ENCODE peak calls at places on chromosomes 6 and 20, in six cellular contexts. H, F, N, V, D and B are unnamed samples.

GRCh38 chr6:7086488-7086887 is 21.3 kb upstream of the RREB1 start:
- DNase-seq in H (peak), V (no peak), N (no peak), F (no peak), D (no peak), B (peak)

GRCh38 chr6:44201638-44202303 is 15.0 kb upstream of the MYMX start:
- DNase-seq in N (peak), V (no peak), D (no peak), H (no peak), F (no peak), B (no peak)

GRCh38 chr20:48767269-48767960 is 60.4 kb downstream of the PREX1 start:
- DNase-seq in N (no peak), D (no peak), H (no peak), V (no peak), F (no peak), B (no peak)

GRCh38 chr6:138538390-138539031 is 39.2 kb upstream of the NHSL1 start:
- DNase-seq in N (peak), D (no peak), F (no peak), H (no peak), V (no peak), B (no peak)

GRCh38 chr20:50371878-50372769 is 138.1 kb upstream of the PTPN1 start:
- DNase-seq in H (no peak), D (no peak), F (no peak), V (no peak), N (no peak), B (no peak)

GRCh38 chr6:118744261-118744941 is 93.0 kb upstream of the CEP85L start:
- DNase-seq in V (no peak), D (no peak), F (peak), N (no peak), H (no peak), B (no peak)

GRCh38 chr6:15457903-15458530 is 204.8 kb downstream of the DTNBP1 start:
- DNase-seq in H (no peak), V (peak), F (no peak), D (no peak), N (no peak), B (no peak)

GRCh38 chr6:118669561-118669960 is 18.2 kb upstream of the CEP85L start:
- DNase-seq in H (no peak), D (no peak), N (no peak), V (no peak), F (no peak), B (no peak)

GRCh38 chr6:74249658-74250057 is 553.7 kb downstream of the CD109 start:
- DNase-seq in H (no peak), D (no peak), V (no peak), N (no peak), F (peak), B (no peak)

GRCh38 chr6:52995913-52996685 is 1.0 kb upstream of the GSTA4 start:
- DNase-seq in N (peak), F (peak), H (peak), D (peak), V (peak), B (no peak)

GRCh38 chr20:56989516-56989915 is 276.9 kb downstream of the BMP7 start:
- DNase-seq in F (no peak), H (no peak), N (no peak), V (no peak), D (no peak), B (no peak)

GRCh38 chr6:41517473-41517872 is 28.7 kb upstream of the FOXP4 start:
- DNase-seq in V (no peak), D (no peak), N (no peak), H (no peak), F (no peak), B (no peak)

GRCh38 chr6:16057411-16057810 is 71.5 kb upstream of the MYLIP start:
- DNase-seq in N (no peak), F (no peak), D (no peak), H (no peak), V (no peak), B (no peak)

GRCh38 chr20:5041433-5041832 is 40.1 kb upstream of the SLC23A2 start:
- DNase-seq in F (no peak), V (peak), N (peak), D (peak), H (no peak), B (no peak)

GRCh38 chr6:121925024-121925423 is 474.4 kb upstream of the HSF2 start:
- DNase-seq in V (no peak), D (no peak), F (no peak), H (no peak), N (no peak), B (no peak)

GRCh38 chr6:16760536-16761468 is at the start of gene ATXN1:
- DNase-seq in N (peak), F (no peak), D (peak), H (peak), V (peak), B (peak)

GRCh38 chr6:4929319-4929718 is 74.5 kb downstream of the RPP40 start:
- DNase-seq in F (no peak), D (no peak), V (no peak), N (no peak), H (no peak), B (no peak)

GRCh38 chr6:17418281-17419188 is 25.1 kb downstream of the CAP2 start:
- DNase-seq in V (peak), N (no peak), D (peak), H (no peak), F (no peak), B (no peak)

GRCh38 chr20:38242848-38243449 is 17.6 kb downstream of the KIAA1755 start:
- DNase-seq in V (peak), H (no peak), F (no peak), N (no peak), D (peak), B (no peak)

GRCh38 chr6:52297433-52297832 is 12.9 kb upstream of the MCM3 start:
- DNase-seq in N (no peak), V (no peak), F (no peak), H (no peak), D (no peak), B (no peak)

GRCh38 chr6:167985911-167986595 is 11.4 kb upstream of the KIF25 start:
- DNase-seq in V (no peak), D (no peak), F (no peak), H (no peak), N (no peak), B (no peak)

GRCh38 chr6:155755452-155755851 is 299.8 kb upstream of the NOX3 start:
- DNase-seq in H (no peak), V (no peak), N (no peak), F (no peak), D (no peak), B (no peak)

GRCh38 chr20:58611236-58612020 is 39.7 kb upstream of the STX16 start:
- DNase-seq in H (no peak), V (no peak), N (no peak), D (no peak), F (no peak), B (no peak)

GRCh38 chr20:39676857-39677351 is 714.8 kb downstream of the DHX35 start:
- DNase-seq in F (no peak), H (no peak), D (no peak), V (no peak), N (peak), B (peak)

GRCh38 chr6:10847684-10848083 is 9.3 kb upstream of the MAK start:
- DNase-seq in N (no peak), H (no peak), V (no peak), D (no peak), F (no peak), B (no peak)

GRCh38 chr6:92892626-92893025 is 526.7 kb downstream of the EPHA7 start:
- DNase-seq in D (no peak), V (no peak), F (no peak), N (no peak), H (no peak), B (no peak)

GRCh38 chr6:5059036-5059896 is 25.9 kb upstream of the PPP1R3G start:
- DNase-seq in V (no peak), F (no peak), N (no peak), H (no peak), D (no peak), B (no peak)

GRCh38 chr6:117776441-117776840 is 101.2 kb downstream of the NUS1 start:
- DNase-seq in F (no peak), N (no peak), D (peak), H (no peak), V (no peak), B (no peak)

GRCh38 chr6:133136177-133136896 is 104.8 kb upstream of the EYA4 start:
- DNase-seq in V (no peak), N (no peak), D (no peak), H (no peak), F (no peak), B (no peak)

GRCh38 chr20:9442858-9443257 is 71.5 kb upstream of the LAMP5 start:
- DNase-seq in F (no peak), V (no peak), H (no peak), D (peak), N (no peak), B (peak)

GRCh38 chr6:40537446-40537845 is 49.7 kb downstream of the LRFN2 start:
- DNase-seq in H (no peak), V (no peak), D (no peak), N (no peak), F (no peak), B (no peak)

GRCh38 chr6:125129354-125129753 is 24.2 kb upstream of the TPD52L1 start:
- DNase-seq in F (no peak), H (no peak), N (no peak), D (no peak), V (no peak), B (no peak)

GRCh38 chr6:119575721-119576120 is 226.2 kb upstream of the MAN1A1 start:
- DNase-seq in V (no peak), N (no peak), D (no peak), H (no peak), F (peak), B (no peak)

GRCh38 chr6:35518566-35519312 is 6.0 kb upstream of the TULP1 start:
- DNase-seq in N (no peak), V (no peak), F (no peak), D (no peak), H (no peak), B (no peak)

GRCh38 chr6:133568970-133569889 is 319.7 kb upstream of the TCF21 start:
- DNase-seq in H (no peak), N (peak), F (no peak), V (peak), D (peak), B (peak)

GRCh38 chr20:63590218-63591146 is 16.4 kb upstream of the HELZ2 start:
- DNase-seq in F (no peak), H (no peak), D (no peak), N (no peak), V (no peak), B (no peak)

GRCh38 chr6:170237999-170238740 is 52.7 kb downstream of the DLL1 start:
- DNase-seq in H (no peak), V (no peak), F (no peak), D (no peak), N (no peak), B (peak)